ENCODE peak calls at places on chromosomes 7 and 10, in five cellular contexts. V is fibroblast of lung, Q is astrocyte, T is neural progenitor cell, X is small intestine. M is an unnamed sample.

GRCh38 chr10:102408728-102409603 is 9.6 kb downstream of the PSD start:
- DNase-seq in T (peak; percentile 79), Q (no peak), V (peak; percentile 30), X (no peak), M (peak; percentile 44)

GRCh38 chr7:30977896-30978564 is 14.3 kb downstream of the GHRHR start:
- DNase-seq in T (peak; percentile 74), V (peak; percentile 8), X (peak; percentile 77), Q (no peak), M (no peak)

GRCh38 chr7:66739953-66740301 is 606 bp upstream of the RABGEF1 start:
- DNase-seq in T (no peak), X (peak; percentile 32), Q (no peak), V (peak; percentile 6), M (no peak)

GRCh38 chr7:99997545-99998137 is 17.8 kb upstream of the ZKSCAN1 start:
- DNase-seq in V (peak; percentile 46), Q (no peak), T (peak; percentile 40), X (peak; percentile 64), M (peak; percentile 60)

GRCh38 chr10:64733980-64734379 is 1212.8 kb downstream of the REEP3 start:
- DNase-seq in Q (no peak), V (peak; percentile 45), X (peak; percentile 36), T (peak; percentile 54), M (no peak)

GRCh38 chr7:137862358-137862757 is 15.6 kb upstream of the DGKI start:
- DNase-seq in X (no peak), T (no peak), Q (no peak), V (no peak), M (no peak)

GRCh38 chr10:78756604-78757442 is 311.9 kb upstream of the ZMIZ1 start:
- DNase-seq in Q (peak; percentile 97), T (peak; percentile 44), X (no peak), V (peak; percentile 96), M (no peak)

GRCh38 chr10:16182688-16183087 is 254.1 kb upstream of the PTER start:
- DNase-seq in T (no peak), X (no peak), V (no peak), Q (no peak), M (no peak)

GRCh38 chr10:79139124-79139835 is 70.5 kb downstream of the ZMIZ1 start:
- DNase-seq in X (no peak), V (peak; percentile 90), T (peak; percentile 45), Q (peak; percentile 97), M (no peak)

GRCh38 chr10:122646511-122647382 is 52.9 kb downstream of the C10orf120 start:
- DNase-seq in Q (no peak), X (peak; percentile 11), T (no peak), V (no peak), M (no peak)

GRCh38 chr7:85287126-85287825 is 100.4 kb upstream of the SEMA3D start:
- DNase-seq in T (no peak), Q (no peak), X (no peak), V (peak; percentile 7), M (no peak)

GRCh38 chr10:71797533-71798307 is 24.4 kb upstream of the VSIR start:
- DNase-seq in Q (no peak), T (no peak), X (no peak), V (no peak), M (no peak)

GRCh38 chr7:5223646-5224340 is 33.8 kb downstream of the WIPI2 start:
- DNase-seq in T (no peak), V (no peak), X (no peak), Q (no peak), M (no peak)

GRCh38 chr7:118182618-118183253 is 1.2 kb upstream of the LSM8 start:
- DNase-seq in T (no peak), X (peak; percentile 28), Q (no peak), V (peak; percentile 6), M (no peak)

GRCh38 chr7:53119514-53119933 is 84.1 kb downstream of the POM121L12 start:
- DNase-seq in Q (peak; percentile 60), X (no peak), V (no peak), T (no peak), M (no peak)

GRCh38 chr10:21030096-21030495 is 133.0 kb upstream of the NEBL start:
- DNase-seq in Q (peak; percentile 8), V (peak; percentile 20), T (no peak), X (no peak), M (no peak)

GRCh38 chr10:4851846-4852245 is 25.8 kb downstream of the AKR1E2 start:
- DNase-seq in V (no peak), X (no peak), T (no peak), Q (peak; percentile 27), M (no peak)

GRCh38 chr7:40429821-40430220 is 295.0 kb downstream of the SUGCT start:
- DNase-seq in Q (no peak), T (no peak), X (no peak), V (peak; percentile 13), M (no peak)

GRCh38 chr10:133391761-133392518 is 2.0 kb upstream of the MTG1 start:
- DNase-seq in X (no peak), T (no peak), Q (no peak), V (no peak), M (no peak)

GRCh38 chr10:89114846-89115625 is 92.1 kb downstream of the CH25H start:
- DNase-seq in X (no peak), Q (peak; percentile 42), V (no peak), T (no peak), M (no peak)

GRCh38 chr7:265192-265997 is 24.6 kb upstream of the FOXL3 start:
- DNase-seq in T (no peak), V (no peak), Q (no peak), X (no peak), M (no peak)

GRCh38 chr7:265998-266850 is 23.7 kb upstream of the FOXL3 start:
- DNase-seq in X (peak; percentile 30), T (no peak), Q (no peak), V (no peak), M (no peak)

GRCh38 chr7:266851-267840 is 22.8 kb upstream of the FOXL3 start:
- DNase-seq in X (no peak), Q (no peak), T (peak; percentile 18), V (no peak), M (no peak)

GRCh38 chr7:262251-262572 is 27.8 kb upstream of the FOXL3 start:
- DNase-seq in X (no peak), T (no peak), V (no peak), Q (no peak), M (no peak)

DNA sequence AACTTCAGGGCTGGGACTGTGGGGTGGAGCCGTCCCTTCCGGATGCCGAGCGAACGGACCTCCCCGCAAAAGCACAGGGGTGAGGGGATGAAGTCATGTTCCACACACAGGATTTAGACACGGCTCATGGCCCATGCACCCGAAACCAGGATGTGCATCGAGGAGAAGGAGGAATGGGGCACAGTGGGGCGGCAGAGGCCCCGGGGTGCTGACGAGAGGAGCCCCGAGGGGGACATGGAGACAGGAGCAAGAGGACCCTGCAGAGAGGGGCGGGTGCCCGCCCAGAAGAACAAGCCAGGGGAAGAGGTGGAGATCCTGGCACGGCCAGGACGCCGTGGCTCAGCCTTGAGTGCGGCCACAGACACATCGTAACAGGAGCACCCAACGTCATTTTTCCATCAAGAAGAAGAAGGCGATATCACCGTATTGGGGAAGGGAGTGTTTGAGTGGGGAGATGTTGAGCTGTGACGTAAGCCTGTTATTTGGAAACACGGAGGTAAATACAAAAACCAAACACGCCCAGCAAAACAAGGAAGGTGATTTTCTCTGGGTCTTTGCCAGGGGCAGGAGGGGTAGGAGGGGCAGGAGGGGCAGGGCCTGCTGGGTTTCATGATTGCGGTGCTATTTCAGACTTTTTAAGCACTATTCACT is 25.3 kb upstream of the FOXL3 start:
- DNase-seq in T (no peak), Q (no peak), X (peak; percentile 63), V (no peak), M (no peak)
- H3K9me3 ChIP-seq in T (peaks cover 5% of the 10 kb centered on the region), Q (peaks cover 12% of the 10 kb centered on the region), X (no peaks in the 10 kb centered on the region), V (peaks cover 4% of the 10 kb centered on the region), M (no peaks in the 10 kb centered on the region)

GRCh38 chr10:37640301-37640700 is 217.1 kb downstream of the ZNF248 start:
- DNase-seq in Q (no peak), V (no peak), X (no peak), T (no peak), M (no peak)
- H3K9me3 ChIP-seq in Q (no peaks in the 10 kb centered on the region), V (no peaks in the 10 kb centered on the region), X (no peaks in the 10 kb centered on the region), T (no peaks in the 10 kb centered on the region), M (no peaks in the 10 kb centered on the region)

GRCh38 chr10:108872854-108873253 is 1050.5 kb downstream of the XPNPEP1 start:
- DNase-seq in T (no peak), V (no peak), Q (no peak), X (no peak), M (no peak)
- H3K9me3 ChIP-seq in T (no peaks in the 10 kb centered on the region), V (no peaks in the 10 kb centered on the region), Q (no peaks in the 10 kb centered on the region), X (no peaks in the 10 kb centered on the region), M (no peaks in the 10 kb centered on the region)

GRCh38 chr10:131843881-131844284 is 56.9 kb upstream of the PPP2R2D start:
- DNase-seq in T (no peak), V (no peak), X (no peak), Q (no peak), M (no peak)
- H3K9me3 ChIP-seq in T (no peaks in the 10 kb centered on the region), V (no peaks in the 10 kb centered on the region), X (no peaks in the 10 kb centered on the region), Q (no peaks in the 10 kb centered on the region), M (no peaks in the 10 kb centered on the region)

DNA sequence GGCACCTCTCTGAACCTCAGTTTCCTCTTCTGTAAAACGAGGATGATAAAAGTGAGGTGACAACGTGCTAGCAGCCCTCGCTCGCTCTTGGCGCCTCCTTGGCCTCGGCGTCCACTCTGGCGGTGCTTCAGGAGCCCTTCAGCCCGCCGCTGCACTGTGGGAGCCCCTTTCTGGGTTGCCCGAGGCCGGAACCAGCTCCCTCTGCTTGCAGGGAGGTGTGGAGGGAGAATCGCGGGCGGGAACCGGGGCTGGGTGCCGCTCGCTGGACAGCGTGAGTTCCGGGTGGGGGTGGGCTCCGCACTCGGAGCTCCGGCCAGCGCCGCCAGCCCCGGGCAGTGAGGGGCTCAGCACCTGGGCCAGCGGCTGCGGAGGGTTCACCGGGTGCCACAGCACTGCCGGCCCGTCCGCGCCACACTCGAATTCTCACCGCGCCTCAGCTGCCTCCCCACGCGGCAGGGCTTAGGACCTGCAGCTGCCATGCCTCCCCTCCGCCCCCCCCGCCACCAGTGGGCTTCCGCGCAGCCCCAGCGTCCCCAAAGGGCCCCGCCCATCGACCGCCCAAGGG is 24.3 kb upstream of the ACSL5 start:
- DNase-seq in Q (no peak), T (no peak), X (no peak), V (no peak), M (no peak)
- H3K9me3 ChIP-seq in Q (no peaks in the 10 kb centered on the region), T (no peaks in the 10 kb centered on the region), X (no peaks in the 10 kb centered on the region), V (no peaks in the 10 kb centered on the region), M (no peaks in the 10 kb centered on the region)

DNA sequence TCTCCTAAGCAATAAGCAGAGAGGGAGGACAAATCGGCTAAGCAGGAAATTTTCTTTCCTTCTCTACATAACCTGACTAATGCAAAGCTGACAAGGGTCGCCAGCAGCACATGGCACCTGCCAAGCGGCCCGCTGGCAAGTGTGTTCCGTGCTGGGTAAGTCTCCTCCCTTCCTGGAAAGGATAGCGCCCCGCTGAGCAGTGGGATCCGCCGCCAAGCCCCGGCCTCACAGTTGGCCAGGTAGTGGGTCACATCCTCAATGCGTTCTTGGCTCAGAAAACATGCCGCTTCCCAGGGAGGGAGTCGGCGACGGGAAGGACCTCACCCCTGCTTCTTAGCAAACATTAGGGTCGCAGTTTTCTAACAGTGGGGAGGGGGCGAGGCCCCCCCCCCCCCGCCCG is 488.9 kb upstream of the NUPR2 start:
- DNase-seq in Q (no peak), X (no peak), T (no peak), V (no peak), M (no peak)
- H3K9me3 ChIP-seq in Q (peaks cover 3% of the 10 kb centered on the region), X (peaks cover 4% of the 10 kb centered on the region), T (peaks cover 38% of the 10 kb centered on the region), V (no peaks in the 10 kb centered on the region), M (peaks cover 2% of the 10 kb centered on the region)